ENCODE peak calls at places on chromosomes 5 and 9, in eight cellular contexts. M is epithelial cell of proximal tubule, V is transverse colon, R is cardiac fibroblast, E is Peyer's patch, N is heart left ventricle, A is uterus, Y is cardiac muscle cell. O is an unnamed sample.

GRCh38 chr9:84136119-84136868 is 155.7 kb downstream of the RMI1 start:
- DNase-seq in A (no peak), Y (no peak), M (no peak), N (no peak), V (peak; percentile 45), E (peak; percentile 60), R (peak; percentile 34), O (peak; percentile 46)

GRCh38 chr9:36328798-36329411 is 70.7 kb upstream of the GNE start:
- DNase-seq in N (no peak), R (peak; percentile 87), E (no peak), V (peak; percentile 34), M (peak; percentile 41), A (no peak), Y (peak; percentile 75), O (peak; percentile 41)

GRCh38 chr5:176816791-176817272 is 6.5 kb downstream of the UNC5A start:
- DNase-seq in E (no peak), M (no peak), N (no peak), Y (peak; percentile 69), A (no peak), R (no peak), V (no peak), O (no peak)

GRCh38 chr5:14296533-14297331 is 153.6 kb downstream of the TRIO start:
- DNase-seq in E (no peak), A (no peak), V (no peak), Y (no peak), M (no peak), R (no peak), N (no peak), O (no peak)

GRCh38 chr9:11928871-11929321 is 764.3 kb upstream of the TYRP1 start:
- DNase-seq in V (no peak), R (no peak), N (peak; percentile 51), A (no peak), M (no peak), E (no peak), Y (no peak), O (no peak)

GRCh38 chr9:116594552-116594951 is 92.6 kb upstream of the TRIM32 start:
- DNase-seq in E (no peak), N (no peak), V (no peak), Y (no peak), R (peak; percentile 65), A (peak; percentile 48), M (peak; percentile 52), O (no peak)

GRCh38 chr5:112604741-112605390 is 132.8 kb upstream of the APC start:
- DNase-seq in V (no peak), N (no peak), E (no peak), R (peak; percentile 17), Y (peak; percentile 49), M (no peak), A (no peak), O (no peak)

GRCh38 chr5:134005415-134006118 is 792 bp upstream of the VDAC1 start:
- DNase-seq in M (no peak), E (peak; percentile 70), N (peak; percentile 70), Y (peak; percentile 44), A (peak; percentile 42), V (peak; percentile 52), R (peak; percentile 26), O (no peak)

GRCh38 chr9:135500525-135501260 is at the start of gene MRPS2:
- DNase-seq in M (no peak), E (peak; percentile 91), A (peak; percentile 87), R (peak; percentile 93), N (peak; percentile 95), V (peak; percentile 90), Y (peak; percentile 96), O (peak; percentile 39)

GRCh38 chr9:135498381-135499126 is 1.9 kb upstream of the MRPS2 start:
- DNase-seq in V (no peak), Y (no peak), R (no peak), M (no peak), N (peak; percentile 51), A (no peak), E (peak; percentile 46), O (no peak)

GRCh38 chr9:135501261-135502167 is 1.0 kb downstream of the MRPS2 start:
- DNase-seq in M (no peak), N (peak; percentile 46), Y (no peak), E (no peak), V (peak; percentile 66), R (no peak), A (no peak), O (no peak)

GRCh38 chr9:135500071-135500524 is 384 bp upstream of the MRPS2 start:
- DNase-seq in A (no peak), E (no peak), V (no peak), M (no peak), R (no peak), N (no peak), Y (no peak), O (no peak)

GRCh38 chr9:135499326-135500070 is 984 bp upstream of the MRPS2 start:
- DNase-seq in Y (peak; percentile 97), R (peak; percentile 93), N (peak; percentile 98), A (peak; percentile 96), M (no peak), E (peak; percentile 97), V (peak; percentile 96), O (peak; percentile 44)
- H3K4me3 ChIP-seq in Y (peak overlapping the region; percentile 69), R (peak overlapping the region; percentile 85), N (peak overlapping the region; percentile 94), A (peak overlapping the region; percentile 89), M (peak overlapping the region; percentile 86), E (peak overlapping the region; percentile 99), V (peak overlapping the region; percentile 81), O (peak overlapping the region; percentile 74)

DNA sequence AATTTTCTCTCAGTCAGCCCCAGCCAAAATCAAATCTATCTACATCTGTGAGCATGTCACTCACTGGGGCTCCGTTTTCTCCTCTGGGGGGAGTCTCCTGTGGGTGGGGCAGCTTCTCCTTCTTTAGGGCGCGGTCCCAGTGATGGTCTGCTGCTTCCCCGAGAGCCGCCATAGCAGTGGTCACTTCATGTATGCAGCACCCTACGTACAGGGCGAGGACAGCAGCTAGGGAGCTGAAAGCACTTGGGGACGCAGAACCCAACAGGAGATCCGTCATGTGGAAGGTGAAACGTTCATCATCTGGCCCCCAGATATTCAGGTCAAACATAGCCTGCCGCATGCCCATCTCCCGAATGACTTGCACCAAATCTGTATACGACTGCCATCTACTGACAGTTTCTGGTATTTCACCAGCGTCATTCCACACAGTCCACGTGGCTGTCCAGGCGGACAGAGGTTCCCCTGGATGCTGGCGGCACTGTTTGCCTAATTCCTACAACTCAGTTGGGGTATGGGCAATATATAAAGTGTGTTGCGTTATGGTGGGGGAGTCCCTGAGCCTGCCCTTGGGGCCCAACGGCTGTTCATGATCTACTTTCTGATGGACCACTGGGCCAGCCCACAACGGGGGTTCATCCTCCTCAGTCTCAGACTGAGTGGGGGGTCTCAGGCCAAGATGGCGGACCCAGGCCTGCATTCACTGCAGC is 795.0 kb downstream of the EFNA5 start:
- DNase-seq in N (no peak), A (no peak), Y (peak; percentile 3), E (no peak), R (peak; percentile 16), M (no peak), V (no peak), O (no peak)
- TF ChIP-seq CTCF in N (peak; percentile 41), A (no peak), Y (peak; percentile 25), E (peak; percentile 10), R (peak; percentile 62), M (peak; percentile 62), V (no peak), O (peak; percentile 19)

DNA sequence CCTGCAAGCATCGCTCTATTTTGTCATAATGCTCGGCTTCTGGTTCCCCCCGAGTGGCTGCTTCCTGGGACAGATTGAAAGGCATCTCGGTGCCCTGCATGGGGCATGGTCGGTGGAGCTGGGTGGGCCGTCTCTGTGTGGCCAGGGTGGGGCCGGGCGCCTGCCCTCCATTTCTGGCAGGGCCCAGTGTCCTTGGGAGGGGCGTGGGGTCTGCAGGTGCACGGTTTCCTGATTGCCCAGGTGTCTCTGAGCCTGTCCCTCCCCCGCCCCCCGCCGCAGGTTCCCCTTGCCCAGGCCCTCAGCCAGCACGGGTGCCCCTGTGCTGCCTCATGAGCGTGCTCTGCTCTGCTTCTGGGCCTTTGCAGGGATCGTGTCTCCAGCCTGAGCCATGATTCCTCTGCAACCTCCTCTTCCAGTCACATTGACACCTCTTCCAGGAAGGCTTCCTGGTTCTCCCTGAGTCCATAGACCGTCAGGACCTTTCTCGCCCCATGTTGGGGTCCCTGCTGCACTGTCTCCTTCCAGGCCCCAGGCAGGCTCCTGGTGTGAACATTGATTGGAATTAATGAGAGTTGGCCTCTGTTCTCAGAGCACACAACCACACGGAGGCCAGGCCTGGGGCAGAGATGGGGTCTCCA is 90.2 kb downstream of the RXRA start:
- DNase-seq in A (no peak), M (no peak), E (no peak), R (no peak), V (no peak), Y (no peak), N (no peak), O (no peak)
- H3K4me3 ChIP-seq in A (no peak overlapping the region), M (no peak overlapping the region), E (no peak overlapping the region), R (no peak overlapping the region), V (no peak overlapping the region), Y (no peak overlapping the region), N (no peak overlapping the region), O (no peak overlapping the region)

GRCh38 chr5:7926296-7926695 is 57.3 kb downstream of the MTRR start:
- DNase-seq in A (no peak), E (no peak), V (no peak), R (peak; percentile 70), N (no peak), Y (peak; percentile 42), M (no peak), O (no peak)
- TF ChIP-seq CTCF in A (no peak), E (no peak), V (no peak), R (no peak), N (no peak), Y (no peak), M (no peak), O (no peak)

DNA sequence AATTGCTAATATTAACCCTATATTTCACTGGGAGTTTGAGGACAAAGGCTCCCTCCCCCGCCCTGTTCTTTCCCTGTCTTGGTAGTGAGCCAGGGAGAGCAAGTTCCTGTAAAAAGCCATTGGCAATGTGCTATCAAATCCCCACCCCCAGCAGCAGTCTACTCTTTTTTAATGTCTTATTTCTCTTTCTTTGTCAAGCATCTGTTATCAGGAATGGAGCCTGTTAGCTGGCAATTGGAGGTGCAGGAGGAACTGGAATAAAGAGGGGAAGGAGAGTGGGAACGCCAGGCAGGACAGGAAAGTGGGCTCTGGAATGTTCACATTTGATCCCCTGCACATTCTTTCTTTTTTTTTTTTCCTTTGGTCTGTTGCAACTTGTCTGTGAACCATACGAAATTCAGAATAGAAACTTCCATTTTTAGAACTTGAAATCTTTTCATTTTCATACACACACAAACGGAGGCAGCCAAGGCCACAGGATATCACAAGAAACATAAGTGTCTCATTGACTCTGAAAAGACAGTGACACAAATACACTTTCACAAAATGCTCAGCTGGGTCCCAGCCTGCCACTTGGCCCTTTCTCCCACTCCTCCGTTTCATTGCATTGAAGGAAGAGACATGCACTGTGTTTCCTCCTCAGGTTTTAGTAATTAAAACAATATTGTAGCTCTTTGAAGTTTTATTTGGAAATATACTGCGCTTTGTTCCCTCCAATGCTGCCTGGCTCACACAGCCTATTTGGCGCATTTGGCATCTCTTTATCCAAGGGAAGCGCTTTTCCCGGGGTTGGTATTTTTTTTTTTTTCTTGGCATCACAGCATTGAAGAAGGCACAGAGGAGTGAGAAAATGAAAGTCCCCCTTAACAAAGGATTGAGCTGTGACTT is 665.0 kb upstream of the ZNF608 start:
- DNase-seq in A (no peak), R (peak; percentile 76), N (no peak), M (peak; percentile 48), E (no peak), V (peak; percentile 33), Y (peak; percentile 61), O (no peak)
- H3K4me3 ChIP-seq in A (no peak overlapping the region), R (no peak overlapping the region), N (peak overlapping the region; percentile 6), M (peak overlapping the region; percentile 17), E (no peak overlapping the region), V (no peak overlapping the region), Y (no peak overlapping the region), O (no peak overlapping the region)

GRCh38 chr5:15757103-15757502 is 257.1 kb downstream of the FBXL7 start:
- DNase-seq in A (no peak), N (no peak), M (no peak), E (no peak), V (no peak), Y (no peak), R (peak; percentile 27), O (peak; percentile 40)
- TF ChIP-seq CTCF in A (no peak), N (no peak), M (no peak), E (no peak), V (no peak), Y (no peak), R (no peak), O (no peak)